ENCODE peak calls at places on chromosomes 6 and 20, in ten cellular contexts. Y is astrocyte, C is neuronal stem cell, P is endothelial cell of umbilical vein, J is neural progenitor cell, R is IMR-90, Q is PC-9, M is H9, W is mesenchymal stem cell, U is fibroblast of lung. G is an unnamed sample.

GRCh38 chr20:53899351-53900167 is 170.8 kb downstream of the BCAS1 start:
- DNase-seq in Y (peak; percentile 91), C (no peak), P (peak; percentile 47), J (peak; percentile 62), R (peak; percentile 87), Q (peak; percentile 88), M (no peak), W (peak; percentile 93), U (peak; percentile 77), G (peak; percentile 62)

GRCh38 chr20:63940071-63940471 is 16.1 kb downstream of the UCKL1 start:
- DNase-seq in Y (no peak), C (no peak), P (no peak), J (no peak), R (no peak), Q (no peak), M (peak; percentile 74), W (no peak), U (no peak), G (no peak)

GRCh38 chr20:34891166-34892062 is 15.0 kb downstream of the ACSS2 start:
- DNase-seq in Y (peak; percentile 64), C (no peak), P (no peak), J (no peak), R (peak; percentile 88), Q (peak; percentile 90), M (no peak), W (peak; percentile 53), U (peak; percentile 68), G (no peak)

GRCh38 chr6:41226752-41227151 is 1.4 kb upstream of the TREML4 start:
- DNase-seq in Y (no peak), C (no peak), P (no peak), J (no peak), R (no peak), Q (peak; percentile 47), M (no peak), W (no peak), U (no peak), G (no peak)

GRCh38 chr6:132650413-132650812 is 8.6 kb downstream of the TAAR1 start:
- DNase-seq in Y (no peak), C (no peak), P (no peak), J (no peak), R (no peak), Q (peak; percentile 49), M (no peak), W (no peak), U (no peak), G (no peak)

GRCh38 chr6:12039540-12040459 is 27.7 kb downstream of the HIVEP1 start:
- DNase-seq in Y (no peak), C (no peak), P (no peak), J (no peak), R (no peak), Q (no peak), M (no peak), W (no peak), U (no peak), G (no peak)

GRCh38 chr20:40813708-40814327 is 124.8 kb upstream of the MAFB start:
- DNase-seq in Y (no peak), C (no peak), P (no peak), J (no peak), R (no peak), Q (no peak), M (no peak), W (no peak), U (no peak), G (no peak)

GRCh38 chr6:22043284-22043962 is 253.4 kb downstream of the PRL start:
- DNase-seq in Y (no peak), C (no peak), P (no peak), J (no peak), R (peak; percentile 31), Q (no peak), M (no peak), W (no peak), U (peak; percentile 54), G (no peak)

GRCh38 chr6:107653861-107654394 is 164.0 kb downstream of the SOBP start:
- DNase-seq in Y (no peak), C (no peak), P (no peak), J (no peak), R (no peak), Q (peak; percentile 56), M (no peak), W (no peak), U (no peak), G (no peak)

GRCh38 chr6:150471276-150471675 is 102.5 kb downstream of the IYD start:
- DNase-seq in Y (no peak), C (no peak), P (no peak), J (no peak), R (no peak), Q (no peak), M (no peak), W (no peak), U (no peak), G (no peak)

GRCh38 chr20:9565910-9566550 is 51.6 kb downstream of the LAMP5 start:
- DNase-seq in Y (no peak), C (no peak), P (no peak), J (no peak), R (no peak), Q (no peak), M (no peak), W (no peak), U (no peak), G (no peak)

GRCh38 chr20:32476684-32477593 is 108.2 kb downstream of the NOL4L start:
- DNase-seq in Y (no peak), C (no peak), P (no peak), J (no peak), R (no peak), Q (no peak), M (no peak), W (no peak), U (no peak), G (no peak)

GRCh38 chr6:102520981-102521380 is 1127.5 kb downstream of the GRIK2 start:
- DNase-seq in Y (no peak), C (no peak), P (no peak), J (no peak), R (no peak), Q (no peak), M (no peak), W (no peak), U (no peak), G (no peak)

GRCh38 chr6:155487362-155488130 is 31.9 kb upstream of the NOX3 start:
- DNase-seq in Y (no peak), C (no peak), P (peak; percentile 71), J (no peak), R (no peak), Q (no peak), M (no peak), W (no peak), U (no peak), G (no peak)

GRCh38 chr6:21587925-21588811 is 5.4 kb upstream of the SOX4 start:
- DNase-seq in Y (peak; percentile 66), C (peak; percentile 73), P (peak; percentile 83), J (peak; percentile 84), R (peak; percentile 44), Q (peak; percentile 40), M (peak; percentile 60), W (peak; percentile 85), U (peak; percentile 68), G (peak; percentile 81)

GRCh38 chr20:32846852-32847251 is 11.9 kb upstream of the EFCAB8 start:
- DNase-seq in Y (no peak), C (no peak), P (no peak), J (no peak), R (no peak), Q (no peak), M (no peak), W (no peak), U (no peak), G (no peak)

GRCh38 chr6:107509506-107509905 is 19.6 kb downstream of the SOBP start:
- DNase-seq in Y (peak; percentile 82), C (no peak), P (peak; percentile 22), J (no peak), R (peak; percentile 45), Q (peak; percentile 68), M (no peak), W (no peak), U (no peak), G (no peak)

GRCh38 chr20:59495166-59495565 is 109.2 kb upstream of the PHACTR3 start:
- DNase-seq in Y (no peak), C (no peak), P (no peak), J (no peak), R (no peak), Q (peak; percentile 10), M (no peak), W (no peak), U (no peak), G (no peak)

GRCh38 chr6:135871296-135871695 is 19.8 kb downstream of the PDE7B start:
- DNase-seq in Y (peak; percentile 72), C (no peak), P (no peak), J (no peak), R (peak; percentile 63), Q (no peak), M (no peak), W (no peak), U (no peak), G (no peak)

GRCh38 chr20:22586645-22587310 is 2.4 kb upstream of the FOXA2 start:
- DNase-seq in Y (no peak), C (no peak), P (no peak), J (peak; percentile 84), R (no peak), Q (no peak), M (peak; percentile 77), W (no peak), U (no peak), G (peak; percentile 71)

GRCh38 chr6:28725890-28726348 is 197.9 kb downstream of the TRIM27 start:
- DNase-seq in Y (no peak), C (no peak), P (no peak), J (no peak), R (peak; percentile 35), Q (no peak), M (peak; percentile 69), W (no peak), U (no peak), G (no peak)

GRCh38 chr6:109059148-109059547 is 35.5 kb downstream of the SESN1 start:
- DNase-seq in Y (no peak), C (no peak), P (no peak), J (no peak), R (peak; percentile 28), Q (peak; percentile 78), M (no peak), W (no peak), U (peak; percentile 38), G (no peak)
- H2AFZ ChIP-seq in Y (no peak overlapping the region), C (no peak overlapping the region), P (no peak overlapping the region), J (no peak overlapping the region), R (no peak overlapping the region), Q (no peak overlapping the region), M (no peak overlapping the region), W (no peak overlapping the region), U (no peak overlapping the region), G (no peak overlapping the region)

GRCh38 chr20:48170625-48171024 is 385.3 kb upstream of the SULF2 start:
- DNase-seq in Y (no peak), C (no peak), P (no peak), J (no peak), R (no peak), Q (no peak), M (no peak), W (no peak), U (no peak), G (no peak)
- H2AFZ ChIP-seq in Y (no peak overlapping the region), C (no peak overlapping the region), P (no peak overlapping the region), J (no peak overlapping the region), R (no peak overlapping the region), Q (no peak overlapping the region), M (no peak overlapping the region), W (no peak overlapping the region), U (no peak overlapping the region), G (no peak overlapping the region)

GRCh38 chr20:51412991-51413471 is 129.5 kb downstream of the NFATC2 start:
- DNase-seq in Y (no peak), C (no peak), P (peak; percentile 16), J (no peak), R (no peak), Q (no peak), M (no peak), W (peak; percentile 70), U (peak; percentile 25), G (no peak)
- H2AFZ ChIP-seq in Y (no peak overlapping the region), C (no peak overlapping the region), P (no peak overlapping the region), J (no peak overlapping the region), R (peak overlapping the region; percentile 45), Q (no peak overlapping the region), M (no peak overlapping the region), W (no peak overlapping the region), U (no peak overlapping the region), G (no peak overlapping the region)

GRCh38 chr6:52087498-52087999 is at the start of gene PKHD1:
- DNase-seq in Y (no peak), C (no peak), P (peak; percentile 2), J (peak; percentile 27), R (peak; percentile 13), Q (no peak), M (no peak), W (no peak), U (no peak), G (peak; percentile 49)
- H2AFZ ChIP-seq in Y (no peak within 1 kb of the TSS), C (no peak within 1 kb of the TSS), P (no peak within 1 kb of the TSS), J (peak within 1 kb of the TSS; percentile 75), R (no peak within 1 kb of the TSS), Q (no peak within 1 kb of the TSS), M (no peak within 1 kb of the TSS), W (no peak within 1 kb of the TSS), U (no peak within 1 kb of the TSS), G (no peak within 1 kb of the TSS)